ENCODE peak calls at places on chromosomes 5 and 9, in five cellular contexts. One of them, this sample, is unnamed.

GRCh38 chr9:37927611-37928551 is 24.0 kb upstream of the SLC25A51 start:
- DNase-seq in ovary: no peak
- DNase-seq in fibroblast of lung: no peak
- DNase-seq in tibial artery: no peak
- DNase-seq in IMR-90: no peak
- DNase-seq in this sample: no peak

GRCh38 chr9:35367451-35367850 is 122.5 kb upstream of the RUSC2 start:
- DNase-seq in ovary: no peak
- DNase-seq in tibial artery: no peak
- DNase-seq in IMR-90: peak; percentile 93
- DNase-seq in fibroblast of lung: peak; percentile 90
- DNase-seq in this sample: no peak

GRCh38 chr5:117454716-117455212 is 880.1 kb upstream of the SEMA6A start:
- DNase-seq in IMR-90: peak; percentile 6
- DNase-seq in fibroblast of lung: peak; percentile 15
- DNase-seq in ovary: peak; percentile 31
- DNase-seq in tibial artery: peak; percentile 42
- DNase-seq in this sample: peak; percentile 19

GRCh38 chr9:73121375-73121935 is 30.2 kb upstream of the ANXA1 start:
- DNase-seq in IMR-90: no peak
- DNase-seq in fibroblast of lung: no peak
- DNase-seq in ovary: no peak
- DNase-seq in tibial artery: no peak
- DNase-seq in this sample: no peak

GRCh38 chr5:165495829-165496380 is 1990.5 kb downstream of the MAT2B start:
- DNase-seq in ovary: no peak
- DNase-seq in tibial artery: no peak
- DNase-seq in fibroblast of lung: peak; percentile 82
- DNase-seq in IMR-90: peak; percentile 22
- DNase-seq in this sample: no peak

GRCh38 chr9:36980148-36980974 is 53.7 kb downstream of the PAX5 start:
- DNase-seq in tibial artery: no peak
- DNase-seq in IMR-90: no peak
- DNase-seq in ovary: no peak
- DNase-seq in fibroblast of lung: no peak
- DNase-seq in this sample: no peak

GRCh38 chr5:42495908-42496307 is 72.7 kb downstream of the GHR start:
- DNase-seq in fibroblast of lung: peak; percentile 55
- DNase-seq in ovary: no peak
- DNase-seq in tibial artery: no peak
- DNase-seq in IMR-90: no peak
- DNase-seq in this sample: no peak

GRCh38 chr5:56525117-56525516 is 290.2 kb upstream of the MAP3K1 start:
- DNase-seq in tibial artery: no peak
- DNase-seq in ovary: no peak
- DNase-seq in fibroblast of lung: peak; percentile 24
- DNase-seq in IMR-90: peak; percentile 56
- DNase-seq in this sample: no peak

GRCh38 chr9:124491049-124491975 is 15.9 kb downstream of the NR5A1 start:
- DNase-seq in fibroblast of lung: no peak
- DNase-seq in IMR-90: no peak
- DNase-seq in ovary: no peak
- DNase-seq in tibial artery: no peak
- DNase-seq in this sample: no peak

GRCh38 chr5:95238560-95239325 is 46.2 kb downstream of the MCTP1 start:
- DNase-seq in ovary: no peak
- DNase-seq in fibroblast of lung: peak; percentile 59
- DNase-seq in IMR-90: peak; percentile 1
- DNase-seq in tibial artery: no peak
- DNase-seq in this sample: no peak

GRCh38 chr9:112866662-112867274 is 23.9 kb downstream of the SLC46A2 start:
- DNase-seq in fibroblast of lung: no peak
- DNase-seq in ovary: no peak
- DNase-seq in IMR-90: peak; percentile 80
- DNase-seq in tibial artery: no peak
- DNase-seq in this sample: no peak

DNA sequence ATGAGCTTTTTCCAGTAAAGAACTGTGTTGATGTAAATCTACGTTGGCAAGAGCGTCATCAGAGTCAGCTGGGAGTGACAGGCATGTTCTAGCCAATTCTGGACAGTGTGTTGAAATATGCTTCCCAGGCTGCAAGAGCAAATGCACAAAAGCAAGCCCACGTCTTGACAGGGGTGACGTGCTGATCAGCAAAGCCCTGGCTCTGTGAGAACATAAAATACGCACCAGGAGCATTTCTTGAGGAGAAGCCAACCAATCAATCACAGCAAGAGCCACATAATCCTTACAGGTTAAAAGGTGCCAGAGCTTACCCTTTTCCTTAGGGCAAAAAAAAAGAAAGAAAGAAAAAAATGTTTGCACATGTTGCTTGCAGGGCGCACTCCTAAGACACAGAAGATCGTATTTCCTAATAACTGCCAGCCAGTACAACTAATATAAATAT is 148.1 kb downstream of the PDE4D start:
- DNase-seq in IMR-90: peak; percentile 66
- DNase-seq in fibroblast of lung: peak; percentile 100
- DNase-seq in ovary: no peak
- DNase-seq in tibial artery: peak; percentile 56
- DNase-seq in this sample: peak; percentile 36
- H3K27ac ChIP-seq in IMR-90: no peak overlapping the region
- H3K27ac ChIP-seq in fibroblast of lung: no peak overlapping the region
- H3K27ac ChIP-seq in ovary: no peak overlapping the region
- H3K27ac ChIP-seq in tibial artery: peak overlapping the region; percentile 74
- H3K27ac ChIP-seq in this sample: no peak overlapping the region

DNA sequence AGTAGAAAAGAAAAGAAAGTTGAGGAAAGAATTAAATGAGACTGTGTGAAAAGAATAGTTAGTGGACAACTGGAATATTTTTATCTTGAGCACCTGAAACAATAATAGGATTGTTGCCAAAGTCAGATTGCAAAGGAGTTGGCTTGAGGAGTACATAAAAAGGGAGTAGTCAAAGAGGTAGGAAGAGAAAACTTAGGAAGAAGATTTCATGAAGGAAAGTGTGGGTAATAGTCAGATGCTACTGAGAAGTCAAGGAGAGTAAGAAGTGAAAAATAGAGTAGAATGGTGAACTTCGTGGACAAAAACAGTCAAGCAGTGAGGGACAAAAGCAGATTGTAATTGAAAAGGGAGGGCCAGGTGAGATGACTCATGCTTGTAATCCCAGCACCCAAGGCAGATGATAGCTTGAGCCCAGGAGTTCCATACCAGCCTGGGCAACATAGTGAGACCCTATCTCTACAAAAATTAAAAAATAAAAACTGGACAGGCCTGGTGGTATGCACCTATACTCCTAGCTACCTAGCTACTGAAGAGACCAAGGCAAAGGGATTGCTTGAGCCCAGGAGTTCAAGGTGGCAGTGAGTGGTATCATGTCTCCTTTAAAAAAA is 178.9 kb downstream of the NIPBL start:
- DNase-seq in fibroblast of lung: no peak
- DNase-seq in ovary: no peak
- DNase-seq in tibial artery: no peak
- DNase-seq in IMR-90: no peak
- DNase-seq in this sample: no peak
- H3K27ac ChIP-seq in fibroblast of lung: no peak overlapping the region
- H3K27ac ChIP-seq in ovary: no peak overlapping the region
- H3K27ac ChIP-seq in tibial artery: no peak overlapping the region
- H3K27ac ChIP-seq in IMR-90: no peak overlapping the region
- H3K27ac ChIP-seq in this sample: no peak overlapping the region

GRCh38 chr5:96809898-96810297 is 2.2 kb upstream of the ERAP1 start:
- DNase-seq in tibial artery: no peak
- DNase-seq in ovary: no peak
- DNase-seq in fibroblast of lung: no peak
- DNase-seq in IMR-90: no peak
- DNase-seq in this sample: no peak

GRCh38 chr5:96807099-96807654 is 568 bp downstream of the ERAP1 start:
- DNase-seq in ovary: peak; percentile 87
- DNase-seq in IMR-90: peak; percentile 53
- DNase-seq in fibroblast of lung: peak; percentile 71
- DNase-seq in tibial artery: peak; percentile 68
- DNase-seq in this sample: peak; percentile 63

GRCh38 chr5:96812851-96813250 is 5.1 kb upstream of the ERAP1 start:
- DNase-seq in ovary: no peak
- DNase-seq in tibial artery: no peak
- DNase-seq in IMR-90: no peak
- DNase-seq in fibroblast of lung: no peak
- DNase-seq in this sample: no peak

GRCh38 chr5:96808541-96808828 is 740 bp upstream of the ERAP1 start:
- DNase-seq in fibroblast of lung: no peak
- DNase-seq in tibial artery: no peak
- DNase-seq in IMR-90: no peak
- DNase-seq in ovary: no peak
- DNase-seq in this sample: no peak

GRCh38 chr5:96808868-96809558 is 1.3 kb upstream of the ERAP1 start:
- DNase-seq in IMR-90: no peak
- DNase-seq in tibial artery: no peak
- DNase-seq in fibroblast of lung: no peak
- DNase-seq in ovary: no peak
- DNase-seq in this sample: no peak
- H3K27ac ChIP-seq in IMR-90: no peak overlapping the region
- H3K27ac ChIP-seq in tibial artery: peak overlapping the region; percentile 100
- H3K27ac ChIP-seq in fibroblast of lung: peak overlapping the region; percentile 99
- H3K27ac ChIP-seq in ovary: peak overlapping the region; percentile 61
- H3K27ac ChIP-seq in this sample: peak overlapping the region; percentile 99

DNA sequence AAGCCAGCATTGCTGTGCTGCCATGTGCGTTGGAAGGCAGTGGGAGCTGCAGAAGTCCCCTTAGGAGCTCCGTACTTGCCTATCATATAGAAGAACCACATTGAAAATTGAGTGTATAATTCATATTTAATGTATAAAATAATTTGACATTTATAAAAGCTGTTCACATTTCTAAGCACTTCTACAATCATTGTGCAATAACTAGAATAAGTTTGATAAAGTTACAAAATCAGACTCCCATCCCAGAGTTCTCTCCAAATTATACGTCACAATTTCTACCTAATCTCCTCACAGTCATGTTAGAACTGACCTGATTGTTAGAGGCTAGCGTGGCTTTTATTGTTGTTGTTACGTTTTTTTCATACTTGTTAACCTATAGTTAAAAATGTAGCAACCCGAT is 123.5 kb upstream of the ZNF366 start:
- DNase-seq in ovary: no peak
- DNase-seq in fibroblast of lung: no peak
- DNase-seq in IMR-90: no peak
- DNase-seq in tibial artery: no peak
- DNase-seq in this sample: no peak
- H3K27ac ChIP-seq in ovary: no peak overlapping the region
- H3K27ac ChIP-seq in fibroblast of lung: no peak overlapping the region
- H3K27ac ChIP-seq in IMR-90: no peak overlapping the region
- H3K27ac ChIP-seq in tibial artery: no peak overlapping the region
- H3K27ac ChIP-seq in this sample: no peak overlapping the region

This sample was measured in uterus.